ENCODE peak calls at places on chromosomes 4 and X, in five cellular contexts. F, P, I, Z and W are unnamed samples.

GRCh38 chr4:5574386-5574785 is 134.0 kb downstream of the EVC2 start:
- DNase-seq in F (no peak), P (no peak), I (no peak), Z (no peak), W (no peak)

GRCh38 chrX:20973038-20973437 is 401.2 kb upstream of the CNKSR2 start:
- DNase-seq in F (no peak), P (no peak), I (no peak), Z (no peak), W (peak; percentile 32)

GRCh38 chr4:114677346-114677979 is 78.9 kb downstream of the UGT8 start:
- DNase-seq in F (no peak), P (no peak), I (no peak), Z (no peak), W (no peak)

GRCh38 chr4:113504422-113504821 is 257.1 kb downstream of the CAMK2D start:
- DNase-seq in F (no peak), P (no peak), I (no peak), Z (no peak), W (no peak)

GRCh38 chrX:37871626-37872302 is 24.4 kb upstream of the DYNLT3 start:
- DNase-seq in F (peak; percentile 52), P (peak; percentile 29), I (no peak), Z (no peak), W (peak; percentile 4)

GRCh38 chr4:40334591-40335507 is at the start of gene CHRNA9:
- DNase-seq in F (no peak), P (no peak), I (no peak), Z (no peak), W (peak; percentile 59)

GRCh38 chr4:128285085-128286023 is 2.3 kb downstream of the PGRMC2 start:
- DNase-seq in F (peak; percentile 45), P (no peak), I (no peak), Z (peak; percentile 82), W (no peak)

GRCh38 chr4:77710125-77710524 is 104.5 kb downstream of the CXCL13 start:
- DNase-seq in F (no peak), P (no peak), I (no peak), Z (peak; percentile 39), W (no peak)

GRCh38 chrX:53926030-53926429 is 118.2 kb downstream of the PHF8 start:
- DNase-seq in F (no peak), P (no peak), I (no peak), Z (no peak), W (no peak)

GRCh38 chr4:15653864-15654391 is 1.2 kb downstream of the FBXL5 start:
- DNase-seq in F (peak; percentile 32), P (peak; percentile 23), I (no peak), Z (peak; percentile 31), W (peak; percentile 50)

GRCh38 chr4:161856711-161857326 is 307.0 kb downstream of the FSTL5 start:
- DNase-seq in F (no peak), P (no peak), I (no peak), Z (no peak), W (peak; percentile 30)

GRCh38 chr4:121648518-121648917 is 48.3 kb downstream of the ANXA5 start:
- DNase-seq in F (no peak), P (no peak), I (no peak), Z (no peak), W (peak; percentile 39)

GRCh38 chrX:7574325-7574724 is 268.6 kb upstream of the VCX start:
- DNase-seq in F (no peak), P (no peak), I (no peak), Z (peak; percentile 14), W (peak; percentile 52)

GRCh38 chr4:54659213-54660144 is 1.7 kb downstream of the KIT start:
- DNase-seq in F (no peak), P (no peak), I (no peak), Z (no peak), W (peak; percentile 26)

GRCh38 chr4:78152795-78153194 is 95.7 kb downstream of the FRAS1 start:
- DNase-seq in F (no peak), P (no peak), I (no peak), Z (no peak), W (no peak)

GRCh38 chr4:8225704-8226443 is 26.8 kb downstream of the SH3TC1 start:
- DNase-seq in F (peak; percentile 15), P (no peak), I (no peak), Z (peak; percentile 73), W (peak; percentile 59)

GRCh38 chrX:56763556-56764152 is 34.6 kb downstream of the NBDY start:
- DNase-seq in F (no peak), P (no peak), I (no peak), Z (peak; percentile 15), W (peak; percentile 3)

GRCh38 chr4:15515106-15515505 is 45.4 kb downstream of the CC2D2A start:
- DNase-seq in F (no peak), P (no peak), I (no peak), Z (no peak), W (no peak)

GRCh38 chr4:85125688-85126087 is 159.2 kb upstream of the WDFY3 start:
- DNase-seq in F (no peak), P (no peak), I (no peak), Z (no peak), W (no peak)

GRCh38 chr4:159374749-159375535 is 272.1 kb downstream of the RAPGEF2 start:
- DNase-seq in F (no peak), P (no peak), I (no peak), Z (no peak), W (no peak)

GRCh38 chrX:16185725-16186136 is 18.4 kb downstream of the MAGEB17 start:
- DNase-seq in F (peak; percentile 39), P (peak; percentile 11), I (peak; percentile 27), Z (no peak), W (no peak)

GRCh38 chr4:126790633-126791032 is 842.1 kb upstream of the INTU start:
- DNase-seq in F (no peak), P (no peak), I (no peak), Z (no peak), W (no peak)

GRCh38 chr4:126779446-126780166 is 853.2 kb upstream of the INTU start:
- DNase-seq in F (no peak), P (no peak), I (no peak), Z (no peak), W (no peak)

DNA sequence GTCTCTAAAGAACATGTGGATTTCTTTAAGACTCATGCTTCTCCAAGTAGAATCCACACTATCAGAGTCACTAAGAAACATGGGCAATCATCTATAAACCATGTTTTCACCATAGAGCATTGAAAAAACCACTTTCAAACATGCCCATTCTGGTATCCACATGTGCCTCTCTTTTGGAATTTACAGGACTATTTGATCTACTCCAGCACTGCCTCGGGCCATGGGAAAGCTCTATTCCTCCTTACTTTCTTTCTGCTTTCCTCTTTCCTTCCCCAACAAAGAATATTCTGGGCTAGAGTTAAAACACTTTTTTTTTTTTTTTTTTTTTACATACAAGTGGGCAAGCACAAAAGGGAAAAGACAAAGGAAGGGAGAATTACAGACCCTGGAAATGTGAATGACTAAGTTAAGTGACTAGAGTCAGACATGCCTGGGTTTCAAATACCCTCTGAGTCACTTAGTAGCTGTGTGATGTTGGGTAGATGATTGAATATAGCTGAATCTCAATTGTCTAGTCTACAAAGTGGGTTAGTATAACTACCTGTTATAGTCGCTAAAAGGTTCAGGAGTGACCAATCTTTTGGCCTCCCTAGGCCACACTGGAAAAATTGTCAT is 847.7 kb upstream of the INTU start:
- DNase-seq in F (no peak), P (no peak), I (no peak), Z (no peak), W (no peak)
- TF ChIP-seq JUNB in F (no peak), P (no peak), I (no peak), Z (no peak), W (no peak)

DNA sequence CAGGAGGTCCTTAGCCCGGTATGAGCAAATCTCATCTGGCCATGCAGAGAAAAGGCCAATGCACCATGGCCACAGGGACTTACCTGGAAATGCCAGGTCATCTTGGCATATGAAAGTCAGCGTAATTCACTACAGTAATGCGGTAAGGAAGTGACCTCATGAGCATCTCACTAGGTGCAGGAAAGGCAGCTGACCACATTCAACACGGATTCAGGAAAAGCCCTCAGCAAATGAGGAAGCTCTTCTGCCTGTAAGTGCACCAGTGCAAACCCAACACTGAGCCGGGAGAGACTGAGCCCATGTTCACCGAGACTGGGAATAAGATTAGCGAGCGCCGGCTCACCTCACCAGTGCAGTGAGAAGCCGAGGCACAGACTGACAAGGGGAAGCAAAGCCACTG is 23.7 kb downstream of the LRPAP1 start:
- DNase-seq in F (no peak), P (no peak), I (no peak), Z (no peak), W (no peak)
- TF ChIP-seq REST in F (no peak), P (no peak), I (no peak), Z (no peak), W (no peak)

GRCh38 chr4:182555997-182556418 is 312.8 kb downstream of the TENM3 start:
- DNase-seq in F (no peak), P (no peak), I (no peak), Z (no peak), W (peak; percentile 86)

GRCh38 chr4:182556576-182556975 is 313.4 kb downstream of the TENM3 start:
- DNase-seq in F (no peak), P (no peak), I (no peak), Z (no peak), W (peak; percentile 35)

GRCh38 chr4:182562350-182562749 is 319.1 kb downstream of the TENM3 start:
- DNase-seq in F (no peak), P (no peak), I (no peak), Z (no peak), W (no peak)

GRCh38 chr4:182564966-182565365 is 321.8 kb downstream of the TENM3 start:
- DNase-seq in F (no peak), P (no peak), I (no peak), Z (no peak), W (no peak)

DNA sequence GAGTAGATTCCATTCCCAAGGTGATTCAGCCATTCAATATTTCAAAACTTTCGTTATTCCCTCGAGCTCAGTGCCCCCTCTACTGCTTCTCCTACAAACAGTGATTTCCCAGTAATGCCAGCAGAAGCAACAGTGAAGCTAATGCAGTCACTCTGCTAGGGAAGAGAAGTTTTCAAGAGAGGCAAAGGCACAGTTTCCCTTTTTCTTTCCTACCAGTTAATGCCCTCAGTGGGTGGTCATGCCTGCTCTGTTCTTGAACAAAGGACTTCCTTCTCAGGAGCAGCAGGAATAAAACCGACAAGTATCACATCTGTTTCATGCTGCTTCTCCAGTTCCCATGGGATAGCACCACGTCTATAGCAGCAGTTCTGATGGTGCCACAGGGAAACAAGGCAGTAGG is 317.2 kb downstream of the TENM3 start:
- DNase-seq in F (no peak), P (no peak), I (no peak), Z (no peak), W (peak; percentile 96)
- TF ChIP-seq JUNB in F (no peak), P (no peak), I (no peak), Z (no peak), W (no peak)

DNA sequence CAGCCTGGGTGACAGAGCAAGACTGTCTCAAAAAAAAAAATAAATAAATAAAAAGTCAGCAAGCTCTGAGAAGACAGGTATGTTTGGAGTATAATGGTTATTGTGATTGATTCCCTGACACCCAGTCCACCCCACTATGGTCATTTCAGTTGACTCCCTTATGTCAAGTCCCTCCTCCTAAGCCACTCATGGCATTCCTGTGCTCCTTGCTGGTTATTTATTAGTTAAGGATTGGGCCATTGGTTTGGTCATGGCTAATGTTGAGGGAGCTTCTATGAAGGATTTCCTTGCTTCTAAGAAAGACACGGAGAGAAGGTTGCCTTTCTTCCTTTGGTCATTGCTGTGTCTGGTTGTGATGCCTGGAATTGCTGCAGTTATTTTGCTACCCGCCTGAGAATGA is 140.1 kb downstream of the UCHL1 start:
- DNase-seq in F (peak; percentile 30), P (no peak), I (no peak), Z (no peak), W (no peak)
- TF ChIP-seq REST in F (no peak), P (no peak), I (no peak), Z (no peak), W (no peak)